ENCODE peak calls at places on chromosomes 12 and 14, in nine cellular contexts. D is HFF-Myc; P is omental fat pad; E is SW 1271; K is anterior cingulate cortex; B is heart left ventricle; F is HuH-7; N is naive thymus-derived CD8-positive, alpha-beta T cell; Y is RWPE1. T is an unnamed sample.
A peak's percentile ranks its signal among the peaks of the same experiment; 100 is the strongest.

GRCh38 chr12:68042212-68042699 is 53.0 kb downstream of the IFNG-AS1 start:
- DNase-seq in D (peak; percentile 3), P (no peak), E (no peak), K (no peak), B (no peak), F (no peak), N (no peak), Y (peak; percentile 81), T (no peak)

GRCh38 chr12:49624919-49625577 is 1.7 kb downstream of the PRPF40B start:
- DNase-seq in D (peak; percentile 21), P (no peak), E (peak; percentile 27), K (no peak), B (no peak), F (no peak), N (no peak), Y (peak; percentile 85), T (no peak)

GRCh38 chr14:75295061-75295461 is 16.4 kb downstream of the FOS start:
- DNase-seq in D (no peak), P (no peak), E (peak; percentile 66), K (peak; percentile 37), B (peak; percentile 71), F (no peak), N (no peak), Y (peak; percentile 67), T (no peak)

GRCh38 chr12:17371491-17372290 is 718.3 kb downstream of the RERGL start:
- DNase-seq in D (no peak), P (no peak), E (no peak), K (no peak), B (no peak), F (no peak), N (no peak), Y (no peak), T (no peak)

GRCh38 chr14:102182901-102183619 is 43.4 kb downstream of the WDR20 start:
- DNase-seq in D (no peak), P (no peak), E (no peak), K (no peak), B (no peak), F (no peak), N (no peak), Y (no peak), T (no peak)

GRCh38 chr14:103679351-103679750 is 35.9 kb downstream of the XRCC3 start:
- DNase-seq in D (peak; percentile 10), P (no peak), E (no peak), K (no peak), B (peak; percentile 36), F (no peak), N (peak; percentile 5), Y (no peak), T (peak; percentile 23)

GRCh38 chr12:40988335-40988734 is 199.8 kb upstream of the PDZRN4 start:
- DNase-seq in D (no peak), P (no peak), E (no peak), K (no peak), B (no peak), F (no peak), N (no peak), Y (no peak), T (no peak)

GRCh38 chr14:39734306-39734705 is 302.1 kb upstream of the FBXO33 start:
- DNase-seq in D (no peak), P (no peak), E (no peak), K (no peak), B (no peak), F (no peak), N (no peak), Y (no peak), T (no peak)

GRCh38 chr12:120758798-120759590 is 33.4 kb downstream of the ACADS start:
- DNase-seq in D (no peak), P (no peak), E (no peak), K (no peak), B (no peak), F (no peak), N (no peak), Y (no peak), T (no peak)

GRCh38 chr12:32053881-32054624 is 52.6 kb upstream of the BICD1 start:
- DNase-seq in D (no peak), P (no peak), E (no peak), K (no peak), B (no peak), F (no peak), N (no peak), Y (no peak), T (no peak)

GRCh38 chr14:52844262-52845060 is 53.1 kb upstream of the GNPNAT1 start:
- DNase-seq in D (no peak), P (no peak), E (no peak), K (no peak), B (no peak), F (no peak), N (no peak), Y (no peak), T (no peak)

GRCh38 chr12:3032770-3033537 is 44.2 kb upstream of the TSPAN9 start:
- DNase-seq in D (no peak), P (no peak), E (no peak), K (no peak), B (peak; percentile 51), F (no peak), N (no peak), Y (no peak), T (no peak)

GRCh38 chr12:14698555-14698954 is 2.2 kb upstream of the GUCY2C start:
- DNase-seq in D (no peak), P (no peak), E (no peak), K (no peak), B (no peak), F (no peak), N (no peak), Y (no peak), T (no peak)

GRCh38 chr14:100030441-100031153 is 34.6 kb upstream of the EVL start:
- DNase-seq in D (no peak), P (no peak), E (peak; percentile 49), K (no peak), B (no peak), F (no peak), N (no peak), Y (peak; percentile 64), T (no peak)

GRCh38 chr14:67952786-67953185 is 133.2 kb downstream of the RAD51B start:
- DNase-seq in D (no peak), P (no peak), E (no peak), K (no peak), B (no peak), F (no peak), N (no peak), Y (no peak), T (no peak)

GRCh38 chr14:50233335-50234250 is 2.2 kb upstream of the SOS2 start:
- DNase-seq in D (no peak), P (no peak), E (no peak), K (no peak), B (no peak), F (peak; percentile 18), N (no peak), Y (no peak), T (no peak)

GRCh38 chr12:130366159-130366558 is 28.5 kb downstream of the PIWIL1 start:
- DNase-seq in D (no peak), P (no peak), E (no peak), K (no peak), B (no peak), F (no peak), N (no peak), Y (no peak), T (no peak)

GRCh38 chr14:33897878-33898535 is 52.9 kb downstream of the EGLN3 start:
- DNase-seq in D (no peak), P (no peak), E (no peak), K (no peak), B (no peak), F (no peak), N (no peak), Y (no peak), T (no peak)

GRCh38 chr12:108773798-108774788 is 42.8 kb upstream of the CORO1C start:
- DNase-seq in D (peak; percentile 63), P (peak; percentile 43), E (peak; percentile 23), K (peak; percentile 56), B (peak; percentile 85), F (peak; percentile 30), N (no peak), Y (peak; percentile 86), T (no peak)

T was measured in immature natural killer cell.